ENCODE peak calls at places on chromosome 13, in eight cellular contexts. D is dermis blood vessel endothelial cell; P is natural killer cell; B is foreskin keratinocyte; T is effector CD4-positive, alpha-beta T cell; X is stimulated activated CD4-positive, alpha-beta T cell treated with anti-CD3 and anti-CD28 coated beads, Interleukin-15, amount 100 ng/mL, for 24 hours; J is HFFc6; Z is AML-193. A is an unnamed sample.

GRCh38 chr13:46304546-46304945 is 82.5 kb downstream of the RUBCNL start:
- DNase-seq in D (no peak), P (no peak), B (no peak), T (no peak), X (no peak), J (no peak), Z (no peak), A (no peak)

GRCh38 chr13:80400164-80400767 is 59.3 kb upstream of the SPRY2 start:
- DNase-seq in D (no peak), P (no peak), B (no peak), T (no peak), X (no peak), J (no peak), Z (no peak), A (no peak)

GRCh38 chr13:112248406-112248760 is 127.8 kb upstream of the SPACA7 start:
- DNase-seq in D (no peak), P (no peak), B (no peak), T (no peak), X (no peak), J (no peak), Z (no peak), A (no peak)

GRCh38 chr13:111893071-111893606 is 173.8 kb upstream of the SOX1 start:
- DNase-seq in D (no peak), P (no peak), B (no peak), T (no peak), X (no peak), J (no peak), Z (no peak), A (peak; percentile 62)

GRCh38 chr13:78589206-78589605 is 14.1 kb downstream of the POU4F1 start:
- DNase-seq in D (peak; percentile 46), P (no peak), B (no peak), T (no peak), X (no peak), J (no peak), Z (peak; percentile 41), A (peak; percentile 54)

GRCh38 chr13:107373551-107373950 is 805.6 kb upstream of the ARGLU1 start:
- DNase-seq in D (peak; percentile 82), P (no peak), B (peak; percentile 19), T (no peak), X (no peak), J (no peak), Z (peak; percentile 2), A (peak; percentile 59)

GRCh38 chr13:48661112-48661511 is 7.4 kb downstream of the CYSLTR2 start:
- DNase-seq in D (no peak), P (no peak), B (no peak), T (no peak), X (no peak), J (no peak), Z (no peak), A (no peak)

GRCh38 chr13:20383058-20383457 is 142.6 kb downstream of the CRYL1 start:
- DNase-seq in D (no peak), P (no peak), B (no peak), T (no peak), X (no peak), J (no peak), Z (no peak), A (no peak)

GRCh38 chr13:95698047-95698749 is 21.3 kb downstream of the DNAJC3 start:
- DNase-seq in D (peak; percentile 26), P (no peak), B (no peak), T (no peak), X (no peak), J (no peak), Z (no peak), A (no peak)

A was measured in A673.